ENCODE peak calls at places on chromosomes 7 and 10, in ten cellular contexts. Z is brain microvascular endothelial cell, K is esophagus squamous epithelium, O is GM23338, F is GM12878, Q is fibroblast of the aortic adventitia, S is HFF-Myc, I is epithelial cell of esophagus, M is lower leg skin, D is A549. R is an unnamed sample.

GRCh38 chr7:157234271-157234670 is 95.5 kb downstream of the UBE3C start:
- DNase-seq in K (no peak), S (peak), O (no peak), Z (no peak), M (no peak), D (no peak), I (no peak), F (no peak), Q (peak), R (peak)

GRCh38 chr7:84510501-84510900 is 315.9 kb upstream of the SEMA3A start:
- DNase-seq in S (no peak), K (no peak), I (peak), Z (no peak), F (no peak), Q (peak), O (no peak), M (no peak), D (no peak), R (peak)

GRCh38 chr10:266974-267425 is 131.7 kb downstream of the ZMYND11 start:
- DNase-seq in O (no peak), Q (peak), I (peak), Z (peak), S (no peak), K (no peak), M (no peak), D (no peak), F (peak), R (peak)

GRCh38 chr7:114793155-114793849 is 128.6 kb upstream of the MDFIC start:
- DNase-seq in Z (no peak), K (no peak), F (no peak), D (no peak), M (no peak), S (no peak), Q (no peak), O (no peak), I (no peak), R (no peak)

GRCh38 chr10:101778781-101779543 is 3.0 kb upstream of the FGF8 start:
- DNase-seq in F (no peak), Z (no peak), Q (peak), S (no peak), K (no peak), D (no peak), I (peak), O (peak), M (peak), R (no peak)

GRCh38 chr10:62048919-62049636 is 147.6 kb downstream of the ARID5B start:
- DNase-seq in Z (peak), O (peak), F (no peak), Q (peak), D (peak), I (peak), K (peak), S (peak), M (peak), R (peak)

GRCh38 chr7:74290999-74291441 is 1.8 kb downstream of the CLIP2 start:
- DNase-seq in I (no peak), K (no peak), Z (no peak), S (no peak), D (no peak), Q (no peak), O (peak), M (no peak), F (no peak), R (no peak)

GRCh38 chr7:54960517-54960916 is 58.3 kb upstream of the EGFR start:
- DNase-seq in Q (peak), F (no peak), K (no peak), Z (peak), M (no peak), D (no peak), O (no peak), S (peak), I (peak), R (peak)

GRCh38 chr10:117762819-117763172 is 220.2 kb downstream of the EMX2 start:
- DNase-seq in K (no peak), Z (no peak), M (no peak), I (no peak), D (no peak), S (no peak), F (no peak), O (no peak), Q (peak), R (no peak)

GRCh38 chr10:62749104-62749683 is 55.3 kb upstream of the ADO start:
- DNase-seq in M (no peak), D (no peak), Z (no peak), K (no peak), Q (no peak), S (no peak), O (no peak), F (no peak), I (no peak), R (no peak)

GRCh38 chr7:108093903-108094302 is 36.3 kb downstream of the LAMB4 start:
- DNase-seq in Q (peak), D (no peak), O (no peak), F (no peak), M (no peak), S (no peak), I (no peak), Z (no peak), K (no peak), R (no peak)

GRCh38 chr7:52088008-52088787 is 771.6 kb upstream of the COBL start:
- DNase-seq in M (no peak), F (no peak), K (no peak), D (no peak), I (no peak), S (no peak), Z (no peak), Q (no peak), O (peak), R (no peak)

GRCh38 chr7:17234398-17235021 is 63.9 kb upstream of the AHR start:
- DNase-seq in Q (peak), I (peak), O (peak), D (peak), S (peak), K (no peak), Z (peak), M (no peak), F (peak), R (peak)

GRCh38 chr10:116721991-116722392 is 20.4 kb downstream of the HSPA12A start:
- DNase-seq in O (no peak), Z (peak), M (no peak), S (no peak), F (no peak), I (no peak), D (no peak), K (no peak), Q (no peak), R (no peak)

GRCh38 chr7:73442903-73443542 is 9.4 kb downstream of the FZD9 start:
- DNase-seq in D (no peak), M (peak), O (peak), F (no peak), S (no peak), Z (no peak), K (no peak), Q (no peak), I (peak), R (no peak)

GRCh38 chr10:93806882-93807281 is 49.1 kb downstream of the LGI1 start:
- DNase-seq in K (no peak), S (no peak), O (no peak), D (no peak), M (no peak), Q (peak), Z (peak), F (no peak), I (peak), R (no peak)

GRCh38 chr7:41107938-41108448 is 594.9 kb downstream of the INHBA start:
- DNase-seq in K (no peak), M (no peak), Q (peak), I (peak), O (no peak), S (no peak), D (peak), Z (peak), F (peak), R (no peak)

GRCh38 chr7:18570890-18571478 is 75.4 kb downstream of the HDAC9 start:
- DNase-seq in I (peak), F (no peak), S (peak), O (peak), Q (peak), K (no peak), Z (peak), M (no peak), D (peak), R (peak)

GRCh38 chr7:71286336-71286735 is 154.4 kb downstream of the GALNT17 start:
- DNase-seq in F (no peak), Q (no peak), K (no peak), I (no peak), Z (no peak), D (no peak), M (no peak), S (no peak), O (no peak), R (no peak)

GRCh38 chr7:1668932-1669485 is 1.1 kb upstream of the ELFN1 start:
- DNase-seq in O (peak), Z (no peak), S (no peak), F (no peak), K (no peak), Q (peak), D (no peak), M (peak), I (peak), R (no peak)

GRCh38 chr7:141945356-141945755 is 1.4 kb downstream of the CLEC5A start:
- DNase-seq in O (no peak), S (no peak), Q (no peak), Z (peak), F (no peak), M (no peak), K (no peak), I (peak), D (no peak), R (no peak)

GRCh38 chr7:144784943-144785342 is 50.9 kb downstream of the TPK1 start:
- DNase-seq in F (no peak), M (no peak), Z (peak), I (peak), Q (peak), O (no peak), S (no peak), D (no peak), K (no peak), R (no peak)

GRCh38 chr7:111184960-111185359 is 94.0 kb downstream of the LRRN3 start:
- DNase-seq in M (no peak), D (no peak), O (no peak), I (no peak), K (no peak), Q (no peak), F (no peak), Z (no peak), S (no peak), R (no peak)

GRCh38 chr10:64648915-64649314 is 1127.7 kb downstream of the REEP3 start:
- DNase-seq in Q (no peak), K (no peak), F (no peak), D (no peak), O (peak), M (no peak), Z (no peak), S (no peak), I (peak), R (no peak)

GRCh38 chr10:109968954-109969644 is 38.7 kb upstream of the ADD3 start:
- DNase-seq in Q (peak), D (no peak), K (no peak), I (no peak), Z (no peak), S (no peak), O (no peak), M (no peak), F (no peak), R (no peak)

GRCh38 chr10:121734517-121735137 is 136.4 kb upstream of the FGFR2 start:
- DNase-seq in Q (peak), S (no peak), K (no peak), F (no peak), M (no peak), O (peak), D (peak), I (peak), Z (no peak), R (no peak)

GRCh38 chr7:46229409-46229808 is 308.3 kb upstream of the IGFBP3 start:
- DNase-seq in Q (peak), O (no peak), S (peak), M (no peak), D (peak), Z (peak), F (no peak), K (no peak), I (peak), R (peak)

GRCh38 chr7:71131256-71131752 is 640 bp upstream of the GALNT17 start:
- DNase-seq in M (no peak), D (no peak), S (no peak), O (peak), F (no peak), Z (peak), I (no peak), K (no peak), Q (no peak), R (peak)

GRCh38 chr10:15131330-15131729 is 34.2 kb downstream of the RPP38 start:
- DNase-seq in F (no peak), I (no peak), Z (no peak), O (no peak), S (no peak), M (peak), Q (no peak), D (no peak), K (no peak), R (no peak)

GRCh38 chr7:42065942-42066341 is 171.1 kb downstream of the GLI3 start:
- DNase-seq in O (peak), Z (peak), K (no peak), M (no peak), S (no peak), F (no peak), I (no peak), Q (no peak), D (no peak), R (no peak)

GRCh38 chr7:121624922-121625321 is 228.8 kb upstream of the FAM3C start:
- DNase-seq in S (no peak), Z (peak), F (no peak), Q (peak), K (no peak), I (no peak), D (no peak), M (no peak), O (no peak), R (no peak)

GRCh38 chr7:129832701-129833227 is 120.0 kb downstream of the UBE2H start:
- DNase-seq in M (no peak), I (no peak), F (no peak), D (no peak), S (no peak), Q (no peak), O (no peak), K (no peak), Z (no peak), R (no peak)

GRCh38 chr10:5317547-5318107 is 47.1 kb upstream of the UCN3 start:
- DNase-seq in Q (peak), M (no peak), S (peak), I (peak), F (no peak), O (no peak), D (peak), K (no peak), Z (peak), R (no peak)

GRCh38 chr10:66833023-66833422 is 92.8 kb upstream of the LRRTM3 start:
- DNase-seq in O (no peak), S (no peak), Z (no peak), K (no peak), D (no peak), Q (no peak), F (no peak), I (no peak), M (no peak), R (no peak)

GRCh38 chr10:123241391-123242141 is 87.4 kb downstream of the BUB3 start:
- DNase-seq in K (no peak), I (no peak), Z (no peak), O (no peak), F (no peak), S (no peak), Q (no peak), M (no peak), D (no peak), R (no peak)

GRCh38 chr7:150997075-150997511 is 6.3 kb downstream of the NOS3 start:
- DNase-seq in K (no peak), O (no peak), I (no peak), F (no peak), Q (no peak), S (no peak), D (no peak), M (no peak), Z (no peak), R (no peak)

GRCh38 chr7:3589756-3590155 is 288.7 kb downstream of the SDK1 start:
- DNase-seq in Z (no peak), Q (no peak), O (no peak), F (no peak), M (no peak), D (no peak), I (peak), S (no peak), K (no peak), R (peak)

GRCh38 chr10:93061594-93062498 is 1.2 kb downstream of the CYP26C1 start:
- DNase-seq in K (no peak), D (no peak), O (peak), S (no peak), F (no peak), Q (peak), M (no peak), I (peak), Z (no peak), R (no peak)

GRCh38 chr7:44603208-44603607 is 3.2 kb upstream of the OGDH start:
- DNase-seq in I (no peak), Q (no peak), F (no peak), S (no peak), M (no peak), O (no peak), K (no peak), D (no peak), Z (no peak), R (no peak)

DNA sequence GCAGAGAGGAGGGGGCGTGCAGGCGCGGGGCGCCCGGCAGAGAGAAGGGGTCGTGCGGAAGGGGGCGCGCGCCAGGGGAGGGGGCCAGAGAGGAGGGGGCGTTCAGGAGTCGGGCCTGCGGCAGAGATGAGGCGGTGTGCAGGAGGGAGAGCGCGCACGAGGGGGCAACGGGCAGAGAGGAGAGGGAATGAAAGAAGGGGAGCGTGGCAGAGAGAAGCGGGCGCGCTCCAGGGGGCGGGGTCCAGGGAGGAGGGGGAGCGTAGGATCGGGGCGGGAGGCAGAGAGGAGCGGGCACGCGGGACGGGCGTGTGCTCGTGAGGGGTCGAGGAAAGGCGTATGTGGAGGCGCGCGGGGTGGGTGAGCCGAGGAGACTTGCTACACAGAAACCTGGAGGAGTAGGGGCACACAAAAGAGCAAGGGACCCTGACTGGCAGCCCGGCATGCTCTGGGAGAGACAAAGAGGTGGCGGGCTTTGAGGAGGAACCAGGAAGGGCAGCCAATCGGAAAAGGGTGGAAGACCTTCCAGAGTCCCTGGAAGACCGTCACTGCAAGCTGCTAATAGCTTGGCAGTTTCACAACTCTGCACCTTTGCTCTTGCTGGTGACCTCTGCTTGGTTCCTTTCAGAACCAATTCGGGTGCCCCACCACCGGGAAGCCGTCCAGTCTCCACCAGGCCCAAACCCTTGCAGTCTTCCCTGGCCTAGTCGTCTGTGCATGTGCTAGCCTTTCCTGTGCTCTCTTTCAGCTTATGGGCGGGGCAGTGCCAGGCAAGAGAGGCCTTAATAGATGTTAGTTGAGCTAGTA is 621 bp downstream of the DYDC2 start:
- DNase-seq in O (peak), Z (no peak), D (no peak), S (no peak), M (no peak), K (no peak), I (no peak), Q (no peak), F (no peak), R (no peak)
- H3K4me3 ChIP-seq in O (peak), Z (peak), D (peak), S (peak), M (peak), K (peak), I (no peak), Q (no peak), F (no peak), R (no peak)

GRCh38 chr7:75691793-75692543 is 46.8 kb downstream of the HIP1 start:
- DNase-seq in Q (no peak), O (no peak), M (peak), Z (no peak), I (no peak), K (no peak), S (no peak), F (no peak), D (no peak), R (no peak)
- TF ChIP-seq CTCF in Q (no peak), O (no peak), M (no peak), Z (no peak), I (no peak), K (no peak), S (no peak), F (no peak), D (no peak), R (no peak)

DNA sequence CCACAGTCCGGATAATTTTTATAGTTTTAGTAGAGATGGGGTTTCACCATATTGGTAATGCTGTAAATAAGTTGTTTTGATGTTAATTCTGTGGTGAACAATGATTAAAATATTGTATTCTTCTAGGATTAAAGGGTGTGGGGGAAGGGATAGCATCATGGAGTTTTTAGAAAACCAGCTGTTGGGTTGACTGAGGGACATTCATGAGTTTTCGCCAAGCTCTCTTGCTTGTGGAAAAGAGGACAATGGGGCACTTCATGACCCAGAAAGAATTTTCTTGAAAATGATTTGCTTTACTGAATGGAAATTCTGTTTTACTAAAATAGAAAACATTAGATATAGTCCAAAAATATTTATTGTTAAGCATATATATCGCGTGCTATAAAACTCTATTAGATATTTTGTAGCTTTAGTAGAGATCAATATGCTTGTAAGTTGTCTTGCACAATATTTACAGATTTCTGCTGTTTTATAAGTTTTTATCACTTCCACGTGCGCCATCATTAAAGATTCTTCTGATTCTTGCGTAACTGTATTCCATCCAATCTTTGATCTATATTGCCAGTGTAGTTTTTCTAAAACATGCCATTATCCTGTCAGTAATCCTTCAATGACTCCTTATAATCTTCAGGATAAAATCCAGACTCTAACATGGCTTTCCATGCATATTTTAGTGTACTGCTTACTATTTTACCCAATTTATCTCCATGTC is 41.8 kb downstream of the LCOR start:
- DNase-seq in F (no peak), M (no peak), Q (no peak), D (no peak), O (no peak), Z (no peak), K (no peak), I (no peak), S (no peak), R (no peak)
- H3K4me3 ChIP-seq in F (no peak), M (no peak), Q (no peak), D (no peak), O (no peak), Z (no peak), K (no peak), I (no peak), S (no peak), R (no peak)

GRCh38 chr10:98328163-98328562 is 60.2 kb upstream of the LOXL4 start:
- DNase-seq in Q (no peak), Z (no peak), K (no peak), M (no peak), S (no peak), I (no peak), F (no peak), O (no peak), D (no peak), R (no peak)

GRCh38 chr10:98326621-98327027 is 58.6 kb upstream of the LOXL4 start:
- DNase-seq in K (no peak), Q (no peak), D (no peak), F (no peak), I (no peak), M (no peak), S (no peak), Z (no peak), O (no peak), R (no peak)

GRCh38 chr10:98332623-98333269 is 64.8 kb upstream of the LOXL4 start:
- DNase-seq in I (peak), O (no peak), Q (no peak), F (no peak), K (no peak), Z (no peak), M (no peak), S (no peak), D (no peak), R (peak)

GRCh38 chr10:98328640-98329039 is 60.6 kb upstream of the LOXL4 start:
- DNase-seq in Q (no peak), K (no peak), I (no peak), M (no peak), D (no peak), F (no peak), S (no peak), O (no peak), Z (no peak), R (no peak)

DNA sequence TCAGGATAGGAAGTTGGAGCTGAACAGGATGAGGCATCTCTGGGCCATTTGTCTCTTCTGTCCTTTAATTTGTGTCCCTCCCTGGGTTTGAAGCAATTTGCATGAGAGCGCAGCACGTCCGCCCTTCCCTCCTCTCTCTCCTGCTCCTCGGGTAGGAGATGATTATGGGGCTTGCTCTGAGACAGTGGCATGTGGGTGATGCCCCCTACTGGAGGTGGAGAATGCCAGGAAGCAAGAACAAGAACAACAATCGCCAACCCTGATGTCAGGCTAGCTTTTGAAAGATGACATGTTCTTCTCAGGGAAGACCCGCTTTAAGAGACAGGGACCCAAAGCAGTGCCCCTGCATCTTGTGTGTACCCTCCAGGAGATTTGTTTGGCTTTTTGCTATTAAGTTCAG is 63.9 kb upstream of the LOXL4 start:
- DNase-seq in O (peak), Q (no peak), I (peak), D (no peak), M (no peak), K (no peak), F (no peak), S (no peak), Z (no peak), R (no peak)
- TF ChIP-seq CTCF in O (peak), Q (peak), I (peak), D (peak), M (no peak), K (no peak), F (peak), S (peak), Z (peak), R (peak)

R was measured in foreskin fibroblast.